ENCODE peak calls at places on chromosomes 1 and 21, in six cellular contexts. S is brain microvascular endothelial cell, E is right lobe of liver, U is WERI-Rb-1, C is PC-3, J is cardiac muscle cell. Z is an unnamed sample.

GRCh38 chr1:26472901-26473845 is 933 bp downstream of the HMGN2 start:
- DNase-seq in S (peak; percentile 88), E (peak; percentile 98), U (peak; percentile 93), C (peak; percentile 92), J (peak; percentile 97), Z (peak; percentile 87)

GRCh38 chr1:6274622-6275139 is 13.8 kb upstream of the GPR153 start:
- DNase-seq in S (no peak), E (no peak), U (no peak), C (no peak), J (no peak), Z (no peak)

GRCh38 chr1:61348025-61348665 is 265.8 kb downstream of the NFIA start:
- DNase-seq in S (no peak), E (no peak), U (no peak), C (peak; percentile 14), J (no peak), Z (no peak)

GRCh38 chr1:245475116-245475515 is 320.3 kb downstream of the KIF26B start:
- DNase-seq in S (no peak), E (no peak), U (no peak), C (no peak), J (peak; percentile 32), Z (no peak)

GRCh38 chr1:212669102-212669501 is 30.5 kb downstream of the BATF3 start:
- DNase-seq in S (no peak), E (no peak), U (no peak), C (peak; percentile 53), J (peak; percentile 33), Z (no peak)

GRCh38 chr1:207644852-207645631 is at the start of gene CR1L:
- DNase-seq in S (peak; percentile 40), E (peak; percentile 74), U (peak; percentile 50), C (peak; percentile 46), J (peak; percentile 67), Z (peak; percentile 71)

GRCh38 chr1:24910751-24911650 is 19.1 kb downstream of the RUNX3 start:
- DNase-seq in S (peak; percentile 79), E (no peak), U (no peak), C (peak; percentile 32), J (peak; percentile 14), Z (no peak)

GRCh38 chr1:18199462-18199861 is 91.9 kb downstream of the IGSF21 start:
- DNase-seq in S (no peak), E (no peak), U (peak; percentile 96), C (no peak), J (no peak), Z (no peak)

GRCh38 chr1:89989791-89990190 is 5.1 kb upstream of the ZNF326 start:
- DNase-seq in S (no peak), E (no peak), U (peak; percentile 46), C (peak; percentile 33), J (no peak), Z (no peak)

GRCh38 chr1:49102752-49103151 is 326.1 kb upstream of the BEND5 start:
- DNase-seq in S (peak; percentile 31), E (no peak), U (no peak), C (peak; percentile 83), J (peak; percentile 47), Z (no peak)

GRCh38 chr1:189962171-189962570 is 515.5 kb downstream of the BRINP3 start:
- DNase-seq in S (no peak), E (no peak), U (no peak), C (peak; percentile 5), J (peak; percentile 88), Z (no peak)

GRCh38 chr1:239785576-239785975 is 306.1 kb upstream of the FMN2 start:
- DNase-seq in S (no peak), E (no peak), U (no peak), C (no peak), J (no peak), Z (no peak)

GRCh38 chr1:220791287-220791686 is 4.6 kb downstream of the MTARC1 start:
- DNase-seq in S (no peak), E (peak; percentile 75), U (no peak), C (no peak), J (peak; percentile 26), Z (no peak)

GRCh38 chr1:153985984-153986761 is at the start of gene RAB13:
- DNase-seq in S (peak; percentile 67), E (peak; percentile 93), U (peak; percentile 60), C (peak; percentile 90), J (peak; percentile 91), Z (peak; percentile 84)

GRCh38 chr1:240888039-240888786 is 276.3 kb upstream of the GREM2 start:
- DNase-seq in S (no peak), E (peak; percentile 55), U (peak; percentile 71), C (peak; percentile 83), J (no peak), Z (no peak)

GRCh38 chr1:73176902-73177301 is 894.6 kb upstream of the NEGR1 start:
- DNase-seq in S (no peak), E (no peak), U (no peak), C (no peak), J (no peak), Z (no peak)

GRCh38 chr21:45542667-45543370 is 579 bp upstream of the SLC19A1 start:
- DNase-seq in S (no peak), E (peak; percentile 49), U (no peak), C (no peak), J (no peak), Z (peak; percentile 54)

GRCh38 chr1:3880429-3881190 is 19.5 kb downstream of the C1orf174 start:
- DNase-seq in S (no peak), E (no peak), U (no peak), C (no peak), J (no peak), Z (no peak)

GRCh38 chr1:204834752-204835151 is 35.9 kb upstream of the NFASC start:
- DNase-seq in S (no peak), E (no peak), U (peak; percentile 15), C (no peak), J (no peak), Z (no peak)

GRCh38 chr21:34582506-34583150 is 32.3 kb downstream of the RCAN1 start:
- DNase-seq in S (peak; percentile 47), E (no peak), U (no peak), C (peak; percentile 54), J (peak; percentile 74), Z (no peak)

DNA sequence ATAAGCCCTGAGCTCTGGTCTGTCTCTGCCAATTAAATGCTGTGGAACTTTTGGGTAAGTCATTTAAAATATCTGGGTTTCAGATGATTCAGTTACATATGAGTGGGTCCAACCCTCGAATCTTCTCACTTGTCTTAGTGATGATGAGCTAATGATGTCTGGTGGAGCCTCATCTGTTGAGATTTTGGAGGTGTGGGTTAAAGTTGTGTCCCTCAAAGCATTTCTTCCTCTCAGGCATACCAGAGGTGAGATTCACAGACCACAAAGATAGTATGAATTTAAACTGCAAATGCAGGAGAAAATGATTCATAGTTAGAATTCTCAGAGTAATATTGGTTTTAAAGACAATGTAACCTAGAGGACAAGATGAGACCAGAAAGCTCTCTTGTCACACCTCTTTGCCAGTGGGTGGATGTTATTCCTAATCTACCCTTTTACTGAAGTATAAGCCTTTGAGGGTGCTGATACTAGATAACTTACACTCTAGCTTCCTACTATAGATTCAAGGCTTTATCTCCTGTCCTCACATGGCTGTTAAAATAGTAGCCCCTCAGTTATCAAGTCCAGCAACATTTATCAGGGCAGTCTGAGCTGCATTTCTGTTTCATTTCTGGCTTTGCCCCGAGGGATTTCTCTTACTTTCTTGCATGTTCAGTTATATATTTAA is 90.7 kb downstream of the MT1HL1 start:
- DNase-seq in S (peak; percentile 59), E (no peak), U (no peak), C (peak; percentile 11), J (no peak), Z (no peak)
- H3K4me3 ChIP-seq in S (no peak overlapping the region), E (no peak overlapping the region), U (no peak overlapping the region), C (no peak overlapping the region), J (no peak overlapping the region), Z (no peak overlapping the region)

DNA sequence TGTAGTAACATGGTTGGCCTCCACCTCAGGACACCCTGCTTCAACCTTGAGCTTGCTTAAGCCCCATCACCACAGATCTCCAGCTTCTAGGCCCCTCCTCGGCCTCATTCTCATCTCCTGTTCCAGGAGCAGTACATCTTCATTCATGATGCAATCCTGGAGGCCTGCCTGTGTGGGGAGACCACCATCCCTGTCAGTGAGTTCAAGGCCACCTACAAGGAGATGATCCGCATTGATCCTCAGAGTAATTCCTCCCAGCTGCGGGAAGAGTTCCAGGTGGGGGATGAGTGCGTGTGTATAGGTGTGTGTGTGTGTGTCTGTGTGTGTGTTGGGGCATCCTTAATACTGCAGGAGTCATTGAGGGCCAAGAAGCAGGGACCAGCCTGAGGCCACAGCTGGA is 79.6 kb downstream of the PTPRU start:
- DNase-seq in S (no peak), E (no peak), U (no peak), C (no peak), J (no peak), Z (no peak)
- TF ChIP-seq CTCF in S (no peak), E (no peak), U (no peak), C (no peak), J (no peak), Z (no peak)

DNA sequence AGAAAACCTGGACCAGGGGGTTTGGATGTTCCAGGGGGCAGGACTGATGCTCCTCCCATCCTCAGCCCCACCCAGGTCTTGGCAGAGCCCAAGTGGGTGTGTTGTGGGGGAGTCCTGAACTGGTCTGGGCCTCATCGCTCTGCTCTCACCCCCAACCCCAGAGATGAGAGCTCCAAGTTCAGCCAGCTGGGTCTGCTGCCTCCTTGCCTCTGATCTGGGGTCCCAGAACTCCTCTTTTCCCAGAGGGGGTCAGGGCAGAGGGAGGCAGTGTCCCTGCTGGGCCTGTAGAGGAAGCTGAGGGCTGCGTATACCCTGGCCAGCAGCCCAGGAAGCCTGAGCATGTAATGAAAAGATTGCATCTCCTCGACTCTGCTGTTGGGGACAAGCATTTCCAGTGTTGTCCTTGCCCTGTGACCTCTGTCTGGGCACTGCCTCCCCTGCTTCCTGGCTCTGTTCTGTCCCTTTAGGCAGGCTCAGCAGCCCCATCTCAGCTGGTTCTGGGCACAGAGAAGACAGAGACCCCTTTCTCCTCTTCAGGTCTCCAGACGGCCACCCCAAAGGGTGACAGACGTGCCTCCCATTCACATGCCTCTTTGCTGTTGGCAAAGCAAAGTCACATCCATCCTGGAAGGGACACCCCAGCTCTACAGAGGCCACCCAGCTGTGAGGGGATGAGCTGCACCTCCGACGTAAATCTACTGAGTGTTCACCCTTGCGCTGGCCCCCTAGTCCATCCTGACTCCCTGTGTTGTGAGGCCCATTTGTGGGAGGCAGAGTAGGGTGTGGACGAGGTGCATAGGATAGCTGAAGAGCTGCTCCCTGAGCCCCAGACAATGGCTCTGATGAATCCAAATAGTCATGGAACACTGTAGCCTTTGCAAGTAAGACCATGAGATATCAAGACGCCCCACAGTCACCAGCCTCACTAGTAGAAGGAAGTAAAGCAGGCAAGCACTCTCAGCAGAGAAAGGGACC is 54.9 kb upstream of the EPS8L3 start:
- DNase-seq in S (no peak), E (no peak), U (no peak), C (no peak), J (peak; percentile 52), Z (no peak)
- H3K27ac ChIP-seq in S (no peak overlapping the region), E (no peak overlapping the region), U (no peak overlapping the region), C (no peak overlapping the region), J (no peak overlapping the region), Z (no peak overlapping the region)

GRCh38 chr1:46761740-46762139 is 37.1 kb upstream of the CYP4B1 start:
- DNase-seq in S (no peak), E (no peak), U (no peak), C (no peak), J (no peak), Z (no peak)
- H3K4me3 ChIP-seq in S (no peak overlapping the region), E (no peak overlapping the region), U (no peak overlapping the region), C (no peak overlapping the region), J (no peak overlapping the region), Z (no peak overlapping the region)

GRCh38 chr1:12276225-12276624 is 46.4 kb downstream of the VPS13D start:
- DNase-seq in S (peak; percentile 34), E (no peak), U (peak; percentile 44), C (peak; percentile 53), J (peak; percentile 70), Z (no peak)
- TF ChIP-seq CTCF in S (peak; percentile 69), E (peak; percentile 37), U (peak; percentile 70), C (peak; percentile 65), J (peak; percentile 57), Z (no peak)

Z was measured in RWPE2.